ENCODE peak calls at places on chromosomes 6 and 20, in seven cellular contexts. Q is ascending aorta; L is CD8-positive, alpha-beta T cell; I is AG09309; E is Calu3; U is tibial artery; J is Peyer's patch. M is an unnamed sample.

GRCh38 chr6:15230827-15231226 is 15.0 kb upstream of the JARID2 start:
- DNase-seq in E (no peak), Q (no peak), U (no peak), I (no peak), J (no peak), L (no peak), M (no peak)

GRCh38 chr20:4283011-4283410 is 267.7 kb upstream of the RNF24 start:
- DNase-seq in I (peak), J (no peak), L (no peak), U (no peak), E (no peak), Q (no peak), M (no peak)

GRCh38 chr6:109332748-109333147 is 49.5 kb downstream of the CD164 start:
- DNase-seq in E (no peak), J (no peak), U (no peak), L (no peak), I (no peak), Q (no peak), M (no peak)

GRCh38 chr6:41371461-41371991 is 36.1 kb downstream of the NCR2 start:
- DNase-seq in L (no peak), U (peak), J (no peak), E (peak), I (peak), Q (no peak), M (peak)

GRCh38 chr6:155327326-155328073 is 13.2 kb upstream of the TFB1M start:
- DNase-seq in J (peak), L (peak), Q (peak), E (peak), U (peak), I (peak), M (peak)

GRCh38 chr6:127520061-127520460 is 926 bp upstream of the MTCL3 start:
- DNase-seq in I (no peak), E (no peak), J (no peak), L (no peak), U (no peak), Q (no peak), M (no peak)

GRCh38 chr6:22101163-22101562 is 195.7 kb downstream of the PRL start:
- DNase-seq in E (no peak), Q (no peak), U (no peak), J (no peak), I (no peak), L (no peak), M (no peak)

GRCh38 chr6:133040025-133040838 is 200.9 kb upstream of the EYA4 start:
- DNase-seq in I (no peak), J (no peak), L (no peak), E (peak), U (no peak), Q (no peak), M (no peak)

GRCh38 chr6:36699290-36699689 is 1.7 kb downstream of the RAB44 start:
- DNase-seq in Q (peak), E (no peak), J (no peak), I (no peak), L (no peak), U (peak), M (no peak)

GRCh38 chr6:34151321-34152041 is 5.6 kb upstream of the GRM4 start:
- DNase-seq in I (no peak), U (peak), E (peak), L (no peak), J (no peak), Q (peak), M (no peak)
- TF ChIP-seq CTCF in I (no peak), U (no peak), E (peak), L (no peak), J (no peak), Q (no peak), M (peak)

GRCh38 chr6:104951677-104952076 is 5.2 kb upstream of the LIN28B start:
- DNase-seq in E (no peak), J (no peak), I (no peak), L (no peak), U (no peak), Q (no peak), M (no peak)

GRCh38 chr6:104955491-104955890 is 1.4 kb upstream of the LIN28B start:
- DNase-seq in L (no peak), E (no peak), I (no peak), U (no peak), J (no peak), Q (no peak), M (no peak)

GRCh38 chr6:104952911-104953409 is 3.9 kb upstream of the LIN28B start:
- DNase-seq in J (no peak), Q (no peak), I (no peak), U (no peak), L (no peak), E (no peak), M (no peak)

GRCh38 chr6:104954091-104954797 is 2.7 kb upstream of the LIN28B start:
- DNase-seq in Q (no peak), U (no peak), E (no peak), J (no peak), I (no peak), L (no peak), M (no peak)

DNA sequence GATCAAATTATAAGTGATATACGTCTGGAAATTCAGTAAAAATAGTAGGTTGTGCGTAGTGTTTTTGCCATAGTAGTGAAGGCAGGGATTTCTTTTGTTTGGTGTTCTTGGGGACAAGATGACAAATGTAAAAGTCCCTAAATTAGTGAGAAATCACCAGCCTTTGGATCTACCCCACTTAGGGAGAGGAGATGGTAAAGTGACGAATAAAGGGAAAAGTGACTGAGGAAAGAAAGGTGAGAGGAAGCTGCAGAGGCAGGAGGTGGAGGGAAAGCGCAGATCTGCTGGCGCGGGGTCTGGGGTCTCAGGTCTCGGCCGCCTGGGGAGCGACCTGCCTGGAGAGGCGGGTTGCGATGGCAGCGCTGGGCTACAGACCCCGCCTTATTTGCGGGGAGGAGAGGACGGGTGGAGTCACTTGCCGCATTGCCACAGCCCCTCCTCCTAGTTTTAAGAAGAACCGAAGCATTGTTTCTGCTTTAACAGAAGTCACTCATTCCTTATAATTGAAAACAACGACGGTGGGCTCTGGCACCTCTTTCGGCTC is 3.4 kb upstream of the LIN28B start:
- DNase-seq in J (no peak), U (no peak), L (no peak), I (no peak), E (no peak), Q (no peak), M (no peak)
- TF ChIP-seq CTCF in J (no peak), U (no peak), L (no peak), I (no peak), E (no peak), Q (no peak), M (no peak)

DNA sequence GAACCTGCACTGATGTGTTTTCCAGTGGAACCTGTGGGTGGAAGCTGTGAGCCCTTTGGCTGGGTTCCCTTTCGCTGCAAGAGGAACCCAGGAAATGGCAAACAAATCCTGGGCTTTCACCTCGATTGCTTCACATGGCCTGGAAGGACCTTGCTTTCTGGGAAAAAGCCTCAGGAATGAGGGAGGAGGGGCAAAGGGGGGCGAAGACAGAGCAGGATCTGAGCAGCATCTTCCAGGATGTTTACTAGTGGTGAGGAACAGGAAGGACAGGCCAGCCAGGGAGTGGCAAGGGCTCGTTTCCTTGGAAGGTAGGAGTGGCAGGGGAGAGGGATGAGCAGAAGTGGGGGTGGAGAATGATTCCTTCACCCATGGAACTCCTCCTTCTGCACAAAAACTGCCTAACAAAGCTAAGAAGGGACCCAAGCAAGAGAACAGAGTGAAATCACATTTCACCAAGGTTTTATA is 5.9 kb downstream of the SLC2A10 start:
- DNase-seq in Q (no peak), L (no peak), U (no peak), J (no peak), E (peak), I (peak), M (no peak)
- TF ChIP-seq CTCF in Q (no peak), L (no peak), U (no peak), J (no peak), E (no peak), I (peak), M (no peak)

GRCh38 chr20:19806806-19807691 is 49.0 kb downstream of the RIN2 start:
- DNase-seq in E (no peak), L (no peak), Q (no peak), I (no peak), J (no peak), U (no peak), M (no peak)

GRCh38 chr20:19807901-19808300 is 49.8 kb downstream of the RIN2 start:
- DNase-seq in J (no peak), E (no peak), U (no peak), Q (no peak), I (no peak), L (no peak), M (no peak)

GRCh38 chr20:19802099-19802491 is 44.0 kb downstream of the RIN2 start:
- DNase-seq in U (no peak), Q (no peak), E (no peak), L (no peak), J (no peak), I (no peak), M (no peak)

GRCh38 chr20:19799325-19799724 is 41.3 kb downstream of the RIN2 start:
- DNase-seq in J (no peak), L (no peak), Q (no peak), E (no peak), U (no peak), I (no peak), M (no peak)

GRCh38 chr20:19802492-19803158 is 44.6 kb downstream of the RIN2 start:
- DNase-seq in U (no peak), L (no peak), E (peak), I (no peak), Q (no peak), J (no peak), M (no peak)
- TF ChIP-seq CTCF in U (no peak), L (no peak), E (peak), I (peak), Q (no peak), J (peak), M (peak)

DNA sequence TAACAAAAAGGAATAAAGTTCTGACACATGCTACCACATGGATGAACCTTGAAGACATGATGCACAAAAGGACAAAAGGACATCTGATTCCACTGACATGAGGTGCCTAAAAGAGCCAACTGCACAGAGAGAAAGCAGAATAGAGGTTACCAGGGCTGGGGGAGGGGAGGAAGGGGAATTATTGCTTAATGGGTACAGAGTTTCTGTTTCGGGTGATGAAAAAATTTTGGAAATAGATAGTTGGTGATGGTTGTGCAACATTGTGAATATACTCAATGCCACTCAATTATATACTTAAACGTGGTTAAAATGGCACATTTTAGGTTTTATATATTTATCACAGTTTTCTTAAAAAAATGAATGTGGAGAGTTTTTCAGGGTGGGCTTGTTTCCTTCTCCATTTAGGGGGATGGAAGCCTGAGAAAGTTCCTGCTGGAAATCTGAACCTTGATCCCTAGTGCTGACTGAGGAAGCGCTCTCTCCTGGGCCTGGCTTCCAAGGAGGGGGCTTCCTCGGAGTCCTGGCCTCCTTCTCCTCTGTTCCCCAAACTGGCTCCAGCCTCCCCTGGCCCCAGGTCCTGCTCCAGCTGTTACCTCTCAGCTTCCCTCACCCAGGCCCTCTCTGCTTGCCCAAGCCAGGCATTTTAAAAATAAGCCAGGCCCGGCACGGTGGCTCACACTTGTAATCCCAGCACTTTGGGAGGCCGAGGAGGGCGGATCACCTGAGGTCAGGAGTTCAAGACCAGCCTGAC is 79.2 kb downstream of the NOL4L start:
- DNase-seq in I (no peak), U (no peak), Q (no peak), L (no peak), J (no peak), E (no peak), M (no peak)
- TF ChIP-seq CTCF in I (no peak), U (no peak), Q (no peak), L (no peak), J (no peak), E (no peak), M (no peak)

GRCh38 chr20:5592165-5592564 is 158.0 kb upstream of the SHLD1 start:
- DNase-seq in J (no peak), Q (no peak), E (no peak), U (no peak), L (no peak), I (no peak), M (no peak)
- TF ChIP-seq CTCF in J (no peak), Q (no peak), E (no peak), U (no peak), L (no peak), I (no peak), M (no peak)

DNA sequence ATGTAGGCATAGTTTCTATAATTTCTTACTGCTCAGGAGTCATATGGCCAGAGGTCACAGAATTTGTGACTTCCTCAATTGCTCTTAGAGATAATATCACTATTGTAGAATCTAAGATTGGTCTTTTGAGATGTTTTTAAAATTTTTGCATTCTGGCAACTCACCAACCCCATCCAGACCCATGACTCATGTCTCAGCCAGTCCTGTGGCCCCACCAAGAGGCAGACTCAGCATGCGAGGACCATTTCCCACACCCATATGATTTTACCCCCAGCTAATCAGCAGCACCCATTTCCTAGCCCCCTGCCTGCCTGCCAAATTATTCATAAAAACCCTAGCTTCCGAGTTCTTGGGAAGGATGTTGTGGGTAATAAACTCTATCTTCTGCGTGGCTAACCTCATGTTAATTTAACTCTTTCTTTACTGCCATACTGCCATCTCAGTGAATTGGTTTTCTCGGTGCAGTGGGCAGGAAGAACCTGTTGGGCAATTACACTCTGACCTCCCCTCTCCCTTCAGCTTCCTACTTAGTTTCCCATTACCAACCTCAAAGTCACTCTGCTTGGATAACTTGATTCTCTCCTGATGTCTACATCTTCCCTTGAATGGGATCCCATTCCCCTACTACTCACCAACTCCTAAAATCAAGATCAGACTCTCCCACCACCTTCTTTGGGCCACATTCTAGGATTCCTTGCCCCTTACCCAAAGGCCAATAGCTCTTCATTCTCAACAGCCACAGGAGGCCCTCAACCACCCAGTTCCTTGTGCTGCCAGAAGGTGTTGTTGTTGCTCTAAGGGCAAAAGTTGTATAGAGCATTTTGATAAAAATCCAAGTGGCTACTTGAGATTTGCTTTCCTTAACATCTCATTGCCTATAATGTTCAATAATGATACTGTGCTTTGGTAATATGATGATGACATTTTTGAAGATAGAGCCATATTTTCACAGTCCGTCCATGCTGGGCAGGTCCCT is 16.2 kb upstream of the IYD start:
- DNase-seq in Q (peak), E (no peak), L (no peak), J (no peak), I (peak), U (no peak), M (no peak)
- TF ChIP-seq CTCF in Q (no peak), E (no peak), L (no peak), J (no peak), I (peak), U (no peak), M (no peak)

GRCh38 chr6:149316740-149317655 is 514 bp upstream of the TAB2 start:
- DNase-seq in Q (peak), E (peak), U (peak), I (peak), L (peak), J (peak), M (peak)
- TF ChIP-seq CTCF in Q (no peak), E (no peak), U (peak), I (no peak), L (no peak), J (no peak), M (peak)

GRCh38 chr20:44800398-44801046 is 9.8 kb downstream of the RIMS4 start:
- DNase-seq in Q (no peak), L (no peak), U (no peak), I (no peak), J (no peak), E (no peak), M (no peak)
- TF ChIP-seq CTCF in Q (no peak), L (no peak), U (no peak), I (no peak), J (no peak), E (peak), M (no peak)

DNA sequence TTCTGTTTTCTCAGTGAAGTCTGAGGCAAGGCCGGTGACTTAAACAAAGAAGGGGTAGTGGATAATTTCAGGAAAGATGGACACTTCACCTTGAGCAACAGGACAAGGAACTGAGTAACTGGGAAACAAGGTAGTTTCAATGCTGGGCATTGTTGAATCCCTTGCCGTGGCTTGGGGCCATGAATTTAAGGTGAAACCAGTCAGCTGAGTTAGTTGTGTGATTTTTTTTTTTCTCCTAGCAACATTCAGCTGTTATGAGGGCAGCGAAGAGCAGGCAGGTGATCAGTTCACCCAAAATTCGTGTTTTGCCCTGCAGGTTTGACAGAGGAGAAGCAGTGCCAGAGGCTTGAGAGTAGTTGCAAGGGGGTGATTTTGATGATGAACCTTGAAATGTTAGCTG is 6.8 kb downstream of the BICRAL start:
- DNase-seq in E (no peak), U (no peak), J (no peak), Q (no peak), I (no peak), L (no peak), M (no peak)
- TF ChIP-seq CTCF in E (no peak), U (no peak), J (no peak), Q (no peak), I (no peak), L (no peak), M (no peak)